ENCODE peak calls at places on chromosomes 6 and 20, in six cellular contexts. E is adipocyte, Y is SW480, D is erythroblast, U is T-helper 1 cell, M is left cardiac atrium. G is an unnamed sample.

GRCh38 chr6:10258341-10258740 is 156.5 kb downstream of the TFAP2A start:
- DNase-seq in M (no peak), Y (no peak), U (no peak), D (no peak), E (no peak), G (no peak)

GRCh38 chr6:104957301-104958177 is 632 bp downstream of the LIN28B start:
- DNase-seq in M (no peak), Y (no peak), E (no peak), U (no peak), D (peak), G (no peak)

GRCh38 chr6:94376876-94377275 is 957.5 kb upstream of the EPHA7 start:
- DNase-seq in Y (no peak), U (no peak), D (no peak), E (no peak), M (no peak), G (no peak)

GRCh38 chr20:25020345-25020744 is 27.8 kb upstream of the APMAP start:
- DNase-seq in U (no peak), M (no peak), Y (no peak), D (no peak), E (no peak), G (no peak)

GRCh38 chr6:67449602-67450001 is 1185.5 kb upstream of the ADGRB3 start:
- DNase-seq in U (no peak), Y (no peak), M (no peak), E (no peak), D (no peak), G (no peak)

GRCh38 chr6:5173862-5174643 is 86.7 kb downstream of the LYRM4 start:
- DNase-seq in M (no peak), D (no peak), E (no peak), U (peak), Y (no peak), G (no peak)

GRCh38 chr20:9927224-9927623 is 88.3 kb upstream of the PAK5 start:
- DNase-seq in Y (no peak), D (no peak), M (no peak), U (no peak), E (no peak), G (peak)

GRCh38 chr6:143099647-143100046 is 39.0 kb downstream of the AIG1 start:
- DNase-seq in D (no peak), Y (peak), U (no peak), E (no peak), M (no peak), G (no peak)

GRCh38 chr20:56810141-56810540 is 181.0 kb downstream of the TFAP2C start:
- DNase-seq in U (no peak), Y (no peak), M (no peak), D (no peak), E (no peak), G (no peak)

GRCh38 chr6:14349507-14349906 is 231.9 kb downstream of the CD83 start:
- DNase-seq in M (no peak), Y (no peak), D (no peak), U (no peak), E (no peak), G (no peak)

GRCh38 chr6:14826456-14826855 is 419.4 kb upstream of the JARID2 start:
- DNase-seq in Y (no peak), U (no peak), D (no peak), M (no peak), E (no peak), G (no peak)

GRCh38 chr20:58622671-58623578 is 28.2 kb upstream of the STX16 start:
- DNase-seq in D (no peak), U (no peak), E (no peak), Y (no peak), M (no peak), G (no peak)

GRCh38 chr6:130396722-130397121 is 30.9 kb downstream of the TMEM200A start:
- DNase-seq in Y (no peak), D (no peak), U (no peak), M (no peak), E (peak), G (no peak)

GRCh38 chr20:22353586-22353985 is 230.8 kb downstream of the FOXA2 start:
- DNase-seq in U (no peak), D (no peak), E (no peak), M (no peak), Y (no peak), G (no peak)

GRCh38 chr20:37366749-37367148 is 20.8 kb downstream of the SRC start:
- DNase-seq in D (no peak), Y (no peak), M (no peak), U (no peak), E (peak), G (no peak)

GRCh38 chr6:41813956-41814355 is 26.5 kb downstream of the TOMM6 start:
- DNase-seq in Y (no peak), U (no peak), M (no peak), D (no peak), E (no peak), G (no peak)

GRCh38 chr6:14129572-14129971 is 12.0 kb downstream of the CD83 start:
- DNase-seq in E (peak), Y (peak), U (no peak), D (peak), M (peak), G (peak)

GRCh38 chr20:44017905-44018683 is 103.4 kb downstream of the TOX2 start:
- DNase-seq in M (peak), U (no peak), E (peak), D (no peak), Y (peak), G (peak)

GRCh38 chr6:43838276-43839036 is 68.4 kb downstream of the VEGFA start:
- DNase-seq in E (peak), U (no peak), Y (no peak), D (peak), M (peak), G (no peak)

GRCh38 chr6:27726620-27727023 is 185.6 kb downstream of the OR2B2 start:
- DNase-seq in D (no peak), M (no peak), U (no peak), E (peak), Y (no peak), G (peak)

GRCh38 chr6:130825772-130826441 is 1.3 kb upstream of the SMLR1 start:
- DNase-seq in E (no peak), M (no peak), D (no peak), Y (no peak), U (no peak), G (no peak)

GRCh38 chr6:102764317-102764716 is 1370.8 kb downstream of the GRIK2 start:
- DNase-seq in E (no peak), U (no peak), M (no peak), D (no peak), Y (no peak), G (no peak)

GRCh38 chr6:14810021-14810420 is 435.8 kb upstream of the JARID2 start:
- DNase-seq in Y (no peak), E (no peak), U (no peak), M (no peak), D (no peak), G (no peak)

GRCh38 chr6:139881728-139882211 is 507.3 kb upstream of the CITED2 start:
- DNase-seq in U (no peak), Y (peak), E (peak), M (no peak), D (peak), G (no peak)

GRCh38 chr6:116217069-116217468 is 36.8 kb downstream of the TSPYL4 start:
- DNase-seq in U (no peak), D (peak), E (peak), Y (peak), M (no peak), G (peak)

GRCh38 chr6:103236923-103237322 is 1622.8 kb downstream of the HACE1 start:
- DNase-seq in Y (no peak), U (no peak), M (no peak), E (no peak), D (no peak), G (no peak)

GRCh38 chr6:101582786-101583185 is 189.3 kb downstream of the GRIK2 start:
- DNase-seq in E (no peak), U (no peak), M (no peak), D (no peak), Y (no peak), G (no peak)

GRCh38 chr6:14799928-14800327 is 445.9 kb upstream of the JARID2 start:
- DNase-seq in U (no peak), Y (peak), D (peak), E (peak), M (peak), G (peak)

GRCh38 chr20:53692465-53693067 is 98.9 kb upstream of the ZNF217 start:
- DNase-seq in M (peak), E (peak), U (no peak), D (no peak), Y (no peak), G (no peak)

GRCh38 chr6:5840742-5841141 is 166.0 kb downstream of the NRN1 start:
- DNase-seq in M (no peak), U (no peak), E (no peak), Y (no peak), D (no peak), G (no peak)

GRCh38 chr6:6701864-6702263 is 113.3 kb downstream of the LY86 start:
- DNase-seq in Y (peak), M (no peak), U (no peak), D (peak), E (no peak), G (no peak)

G was measured in foreskin keratinocyte.